ENCODE peak calls at places on chromosomes 13 and 19, in four cellular contexts. M is sigmoid colon, T is tibial nerve, E is spleen. N is an unnamed sample.

GRCh38 chr19:34393629-34394028 is 10.6 kb upstream of the PDCD2L start:
- DNase-seq in M (no peak), T (no peak), E (no peak), N (no peak)

GRCh38 chr13:38899581-38899980 is 91.0 kb downstream of the STOML3 start:
- DNase-seq in M (no peak), T (no peak), E (no peak), N (no peak)

GRCh38 chr19:2665103-2665502 is 37.4 kb downstream of the GNG7 start:
- DNase-seq in M (no peak), T (no peak), E (no peak), N (no peak)

GRCh38 chr19:9531933-9532332 is 6.5 kb downstream of the ZNF426 start:
- DNase-seq in M (no peak), T (no peak), E (no peak), N (no peak)

GRCh38 chr13:112982281-112983041 is 13.4 kb downstream of the MCF2L start:
- DNase-seq in M (no peak), T (no peak), E (no peak), N (no peak)

GRCh38 chr19:13119654-13120053 is 1.6 kb downstream of the NACC1 start:
- DNase-seq in M (no peak), T (no peak), E (no peak), N (no peak)

GRCh38 chr19:4896372-4896771 is 6.3 kb downstream of the ARRDC5 start:
- DNase-seq in M (no peak), T (no peak), E (no peak), N (no peak)

GRCh38 chr19:6806488-6806887 is 34.0 kb downstream of the VAV1 start:
- DNase-seq in M (no peak), T (no peak), E (no peak), N (no peak)

GRCh38 chr19:42409477-42409876 is 17.7 kb downstream of the LIPE start:
- DNase-seq in M (no peak), T (no peak), E (no peak), N (no peak)

GRCh38 chr13:49584771-49585182 is 581 bp downstream of the RCBTB1 start:
- DNase-seq in M (no peak), T (no peak), E (no peak), N (no peak)

GRCh38 chr19:3250675-3251074 is 26.2 kb downstream of the CELF5 start:
- DNase-seq in M (no peak), T (no peak), E (no peak), N (no peak)

GRCh38 chr19:35270381-35270811 is 1.6 kb downstream of the USF2 start:
- DNase-seq in M (no peak), T (no peak), E (no peak), N (no peak)

GRCh38 chr19:51272183-51272817 is 21.4 kb downstream of the SIGLECL1 start:
- DNase-seq in M (no peak), T (no peak), E (peak; percentile 80), N (no peak)

GRCh38 chr13:107867701-107868661 is 347.4 kb downstream of the LIG4 start:
- DNase-seq in M (no peak), T (no peak), E (no peak), N (peak; percentile 3)

GRCh38 chr19:43798546-43799409 is 3.5 kb downstream of the LYPD5 start:
- DNase-seq in M (no peak), T (no peak), E (peak; percentile 84), N (no peak)

GRCh38 chr13:64069892-64070291 is 2654.2 kb upstream of the PCDH20 start:
- DNase-seq in M (no peak), T (no peak), E (no peak), N (no peak)

GRCh38 chr19:45045671-45046353 is 7.0 kb downstream of the CLASRP start:
- DNase-seq in M (no peak), T (no peak), E (no peak), N (peak; percentile 61)

GRCh38 chr19:4557971-4558941 is 1.2 kb downstream of the SEMA6B start:
- DNase-seq in M (no peak), T (no peak), E (peak; percentile 85), N (no peak)

GRCh38 chr13:100197591-100198365 is 108.9 kb downstream of the PCCA start:
- DNase-seq in M (no peak), T (no peak), E (no peak), N (no peak)

GRCh38 chr13:44921931-44922758 is 67.1 kb downstream of the NUFIP1 start:
- DNase-seq in M (peak; percentile 79), T (peak; percentile 54), E (no peak), N (no peak)

GRCh38 chr19:36032251-36033104 is at the start of gene CLIP3:
- DNase-seq in M (peak; percentile 92), T (no peak), E (no peak), N (peak; percentile 64)

GRCh38 chr13:113854238-113855011 is 9.5 kb downstream of the GAS6 start:
- DNase-seq in M (no peak), T (no peak), E (peak; percentile 69), N (peak; percentile 36)

GRCh38 chr13:27665333-27665732 is 43.6 kb downstream of the POLR1D start:
- DNase-seq in M (no peak), T (no peak), E (no peak), N (no peak)

GRCh38 chr19:15265849-15266248 is 33.6 kb upstream of the EPHX3 start:
- DNase-seq in M (peak; percentile 97), T (peak; percentile 84), E (peak; percentile 83), N (peak; percentile 88)

GRCh38 chr19:41159861-41160260 is 33.2 kb upstream of the CYP2S1 start:
- DNase-seq in M (no peak), T (no peak), E (no peak), N (no peak)

GRCh38 chr19:58569943-58570670 is 3.0 kb downstream of the MZF1 start:
- DNase-seq in M (peak; percentile 58), T (peak; percentile 8), E (peak; percentile 77), N (no peak)

GRCh38 chr13:30234763-30235162 is 72.6 kb downstream of the KATNAL1 start:
- DNase-seq in M (no peak), T (no peak), E (no peak), N (no peak)

GRCh38 chr13:56861472-56861871 is 279.2 kb upstream of the PRR20A start:
- DNase-seq in M (no peak), T (no peak), E (no peak), N (no peak)

DNA sequence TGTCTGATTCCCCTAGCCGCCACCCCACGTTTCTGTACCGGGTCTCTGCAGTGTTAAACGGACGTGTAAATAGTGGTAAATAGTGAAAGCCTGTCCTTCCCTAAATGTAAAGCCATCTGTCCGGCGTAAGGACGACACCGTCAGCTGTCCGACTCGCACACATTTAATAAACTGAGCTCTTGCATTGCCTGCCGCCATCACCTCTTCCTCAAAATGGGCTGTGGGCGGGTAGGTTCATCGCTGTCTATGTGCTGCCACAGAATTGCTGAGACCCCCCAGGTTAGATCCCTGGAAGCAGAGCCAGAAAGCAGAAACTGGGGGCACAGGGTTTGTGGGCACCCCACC is 6.0 kb downstream of the C19orf25 start:
- DNase-seq in M (no peak), T (no peak), E (no peak), N (peak; percentile 54)
- H3K27ac ChIP-seq in M (no peak overlapping the region), T (no peak overlapping the region), E (no peak overlapping the region), N (peak overlapping the region; percentile 36)

DNA sequence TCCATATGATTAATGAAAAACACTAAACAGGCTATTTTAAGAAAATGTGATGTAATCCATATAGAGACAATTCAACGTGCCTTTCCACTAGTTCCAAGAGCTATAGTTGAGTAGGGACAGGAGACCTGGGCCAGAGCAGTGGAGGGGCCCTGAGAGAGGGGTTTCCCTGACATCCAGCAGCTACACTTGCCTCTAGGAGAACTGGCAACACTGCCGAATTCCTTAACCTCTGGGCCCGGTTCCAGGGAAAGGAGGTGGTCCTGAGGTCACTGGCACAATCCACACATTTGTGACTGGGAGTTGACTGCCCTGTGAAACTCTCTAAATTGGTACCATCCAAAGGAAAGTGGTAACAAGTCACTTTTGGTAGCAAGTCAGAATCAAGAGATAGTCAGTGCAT is 264.4 kb downstream of the DCLK1 start:
- DNase-seq in M (no peak), T (no peak), E (no peak), N (no peak)
- H3K27ac ChIP-seq in M (no peak overlapping the region), T (no peak overlapping the region), E (no peak overlapping the region), N (no peak overlapping the region)

GRCh38 chr13:105573134-105573533 is 962.3 kb downstream of the EFNB2 start:
- DNase-seq in M (no peak), T (no peak), E (no peak), N (no peak)
- H3K27ac ChIP-seq in M (no peak overlapping the region), T (peak overlapping the region; percentile 50), E (no peak overlapping the region), N (no peak overlapping the region)

GRCh38 chr19:21568816-21569496 is 63.6 kb downstream of the ZNF429 start:
- DNase-seq in M (peak; percentile 94), T (peak; percentile 87), E (no peak), N (peak; percentile 67)
- H3K27ac ChIP-seq in M (peak overlapping the region; percentile 67), T (no peak overlapping the region), E (peak overlapping the region; percentile 86), N (no peak overlapping the region)

GRCh38 chr13:33015275-33015674 is 948 bp upstream of the KL start:
- DNase-seq in M (no peak), T (no peak), E (no peak), N (no peak)

GRCh38 chr13:33017410-33017929 is 1.2 kb downstream of the KL start:
- DNase-seq in M (peak; percentile 84), T (peak; percentile 46), E (no peak), N (no peak)

GRCh38 chr13:33014291-33014690 is 1.9 kb upstream of the KL start:
- DNase-seq in M (no peak), T (no peak), E (no peak), N (no peak)

GRCh38 chr13:33016414-33017409 is at the start of gene KL:
- DNase-seq in M (peak; percentile 75), T (peak; percentile 22), E (peak; percentile 87), N (no peak)

GRCh38 chr13:33015791-33016323 is 366 bp upstream of the KL start:
- DNase-seq in M (no peak), T (no peak), E (peak; percentile 77), N (no peak)
- H3K27ac ChIP-seq in M (peak overlapping the region; percentile 64), T (peak overlapping the region; percentile 52), E (peak overlapping the region; percentile 84), N (no peak overlapping the region)

DNA sequence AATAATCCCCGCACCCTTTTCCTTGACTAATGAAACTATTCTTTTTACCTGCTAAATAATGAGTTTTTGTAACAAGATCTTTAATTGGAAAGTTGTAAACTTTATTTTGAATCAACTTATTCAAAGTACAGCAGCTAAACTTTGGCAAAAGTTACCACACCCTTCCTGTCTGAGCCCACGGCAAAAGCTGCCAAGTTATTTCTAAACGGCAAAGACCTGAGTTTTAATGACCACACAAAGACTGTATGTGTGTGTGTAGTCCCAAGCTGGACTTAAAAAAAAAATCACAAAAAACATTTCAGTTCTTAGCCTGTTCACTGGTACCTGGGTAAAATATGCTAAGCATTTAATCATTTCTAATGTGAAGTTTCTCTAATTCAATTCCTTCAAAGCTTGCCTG is 60.7 kb downstream of the ZAR1L start:
- DNase-seq in M (no peak), T (no peak), E (no peak), N (no peak)
- H3K27ac ChIP-seq in M (peak overlapping the region; percentile 76), T (peak overlapping the region; percentile 67), E (no peak overlapping the region), N (no peak overlapping the region)

N was measured in substantia nigra.